ENCODE peak calls at places on chromosomes 16 and 17, in seven cellular contexts. M is right lobe of liver, S is heart left ventricle, O is esophagus squamous epithelium, G is stomach, A is transverse colon, N is IMR-90. T is an unnamed sample.

GRCh38 chr16:14358697-14359305 is 271.3 kb downstream of the PARN start:
- DNase-seq in G (no peak), M (no peak), S (no peak), A (no peak), N (no peak), O (no peak), T (no peak)

GRCh38 chr16:66661210-66661560 is 35.4 kb downstream of the CMTM4 start:
- DNase-seq in O (no peak), N (no peak), G (no peak), S (no peak), A (no peak), M (no peak), T (no peak)

GRCh38 chr16:4979164-4979563 is 21.0 kb downstream of the SEC14L5 start:
- DNase-seq in A (no peak), S (no peak), O (no peak), G (no peak), N (no peak), M (no peak), T (no peak)

GRCh38 chr17:71417142-71417541 is 703.7 kb upstream of the SOX9 start:
- DNase-seq in S (no peak), A (no peak), G (no peak), O (no peak), N (no peak), M (no peak), T (no peak)

GRCh38 chr16:50011707-50012106 is 13.3 kb upstream of the CNEP1R1 start:
- DNase-seq in G (no peak), M (no peak), A (no peak), O (no peak), S (no peak), N (no peak), T (no peak)

GRCh38 chr17:35313875-35314409 is 59.5 kb downstream of the SLFN11 start:
- DNase-seq in G (no peak), M (peak; percentile 34), S (peak; percentile 73), O (no peak), N (no peak), A (peak; percentile 14), T (no peak)

GRCh38 chr16:77657016-77657415 is 65.3 kb upstream of the NUDT7 start:
- DNase-seq in G (no peak), N (peak; percentile 13), M (no peak), A (no peak), S (no peak), O (no peak), T (peak; percentile 60)

GRCh38 chr17:80866050-80866793 is 125.4 kb upstream of the CHMP6 start:
- DNase-seq in O (no peak), A (peak; percentile 71), G (peak; percentile 62), M (peak; percentile 60), N (peak; percentile 69), S (peak; percentile 56), T (peak; percentile 47)

GRCh38 chr16:1188781-1189189 is 35.9 kb downstream of the CACNA1H start:
- DNase-seq in N (peak; percentile 30), A (peak; percentile 44), M (peak; percentile 55), O (no peak), S (peak; percentile 58), G (peak; percentile 58), T (peak; percentile 72)

GRCh38 chr17:5536831-5537230 is 47.5 kb downstream of the NLRP1 start:
- DNase-seq in N (no peak), G (no peak), M (no peak), A (no peak), S (no peak), O (no peak), T (no peak)

GRCh38 chr17:48244814-48245213 is 137.2 kb downstream of the SNX11 start:
- DNase-seq in M (no peak), S (no peak), N (no peak), G (no peak), A (no peak), O (no peak), T (no peak)

GRCh38 chr16:53234836-53235235 is 180.0 kb downstream of the CHD9 start:
- DNase-seq in N (no peak), S (no peak), M (no peak), O (no peak), G (no peak), A (no peak), T (no peak)

GRCh38 chr16:27230562-27230991 is 27.3 kb downstream of the KDM8 start:
- DNase-seq in N (no peak), A (peak; percentile 91), O (no peak), M (no peak), S (no peak), G (peak; percentile 76), T (peak; percentile 70)

GRCh38 chr17:3920940-3921852 is 4.9 kb upstream of the P2RX1 start:
- DNase-seq in A (no peak), M (no peak), G (peak; percentile 72), S (no peak), O (no peak), N (no peak), T (no peak)

GRCh38 chr16:24463196-24463945 is 76.0 kb upstream of the RBBP6 start:
- DNase-seq in G (no peak), A (no peak), M (no peak), O (no peak), S (no peak), N (no peak), T (peak; percentile 23)

GRCh38 chr16:25988089-25988488 is 296.3 kb downstream of the HS3ST4 start:
- DNase-seq in G (no peak), S (no peak), M (no peak), N (no peak), O (no peak), A (no peak), T (no peak)

GRCh38 chr16:77332792-77333191 is 102.0 kb downstream of the ADAMTS18 start:
- DNase-seq in O (no peak), G (no peak), S (no peak), M (no peak), N (no peak), A (no peak), T (no peak)

GRCh38 chr16:66478733-66479511 is 51.8 kb downstream of the BEAN1 start:
- DNase-seq in S (peak; percentile 76), G (peak; percentile 81), M (peak; percentile 78), A (peak; percentile 84), O (no peak), N (peak; percentile 40), T (peak; percentile 59)

GRCh38 chr17:31524926-31525800 is 133.7 kb downstream of the RAB11FIP4 start:
- DNase-seq in O (peak; percentile 26), A (peak; percentile 91), S (peak; percentile 81), M (peak; percentile 90), G (peak; percentile 95), N (peak; percentile 93), T (peak; percentile 85)
- TF ChIP-seq POLR2A in O (no peak), A (no peak), S (no peak), M (no peak), G (no peak), N (no peak), T (no peak)

DNA sequence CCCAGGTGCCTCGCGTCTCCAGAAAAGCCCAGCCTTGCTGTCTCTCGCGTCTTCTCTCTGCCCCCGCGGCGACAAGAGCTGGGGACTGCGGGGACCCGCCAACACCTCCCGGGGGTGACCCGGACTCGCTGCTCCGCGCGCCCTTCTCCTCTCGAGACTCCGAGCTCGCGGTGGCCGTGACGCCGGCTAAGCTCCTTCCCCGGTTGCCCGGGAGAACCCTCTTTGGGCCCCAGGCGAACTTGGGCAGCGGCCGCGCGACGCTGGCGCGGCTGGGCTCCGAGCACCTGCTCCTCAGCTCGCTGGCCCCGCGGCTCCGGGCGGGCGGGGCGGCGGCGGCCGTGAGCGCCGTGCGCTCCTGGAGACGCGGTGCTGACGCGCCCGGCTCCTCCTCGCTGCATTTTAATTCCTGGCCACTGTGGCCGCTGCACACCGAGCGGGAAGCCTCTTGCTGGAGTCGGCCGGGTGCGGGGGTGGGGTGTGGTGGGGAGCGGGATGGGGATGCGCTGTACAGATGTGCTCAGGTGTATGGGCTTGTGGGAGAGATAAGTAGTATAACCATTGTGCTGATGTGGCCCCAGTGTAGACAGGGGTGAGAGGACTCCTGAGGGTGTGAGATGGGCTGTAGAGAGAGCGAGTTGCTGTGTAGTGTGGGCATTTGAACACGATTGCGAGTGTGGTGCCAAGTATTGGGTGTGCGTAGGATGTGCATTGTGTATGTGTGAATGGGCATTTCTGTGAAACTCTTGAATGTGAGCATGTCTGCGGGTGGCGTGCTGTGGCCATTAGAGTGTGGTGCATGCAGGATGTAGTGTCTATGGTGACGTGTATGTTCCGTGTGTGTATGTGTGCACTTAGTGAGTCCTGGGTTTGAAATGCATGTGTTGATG is at the start of gene ASIC2:
- DNase-seq in N (peak; percentile 4), S (no peak), M (no peak), O (no peak), A (peak; percentile 18), G (no peak), T (no peak)
- TF ChIP-seq POLR2A in N (no peak), S (no peak), M (no peak), O (no peak), A (no peak), G (no peak), T (no peak)

GRCh38 chr17:1070411-1070810 is 73.5 kb downstream of the TIMM22 start:
- DNase-seq in M (no peak), N (no peak), S (no peak), A (no peak), O (no peak), G (no peak), T (no peak)

GRCh38 chr17:1071103-1071825 is 74.3 kb downstream of the TIMM22 start:
- DNase-seq in A (no peak), O (no peak), S (no peak), M (no peak), G (no peak), N (no peak), T (no peak)

GRCh38 chr17:1068356-1068755 is 71.4 kb downstream of the TIMM22 start:
- DNase-seq in A (no peak), G (no peak), M (no peak), S (no peak), N (no peak), O (no peak), T (no peak)

GRCh38 chr17:1069847-1070246 is 72.9 kb downstream of the TIMM22 start:
- DNase-seq in G (no peak), S (no peak), A (no peak), M (no peak), O (no peak), N (no peak), T (no peak)

GRCh38 chr17:1067282-1067956 is 70.5 kb downstream of the TIMM22 start:
- DNase-seq in M (no peak), G (peak; percentile 54), S (peak; percentile 79), O (no peak), N (no peak), A (no peak), T (no peak)
- TF ChIP-seq POLR2A in M (no peak), G (no peak), S (no peak), O (no peak), N (no peak), A (no peak), T (no peak)

GRCh38 chr17:83189013-83189672 is 109.7 kb downstream of the METRNL start:
- DNase-seq in O (no peak), S (peak; percentile 25), N (no peak), M (peak; percentile 13), A (no peak), G (no peak), T (no peak)

GRCh38 chr17:83186751-83187421 is 107.5 kb downstream of the METRNL start:
- DNase-seq in M (no peak), O (no peak), S (no peak), N (no peak), G (no peak), A (no peak), T (no peak)

GRCh38 chr17:83186226-83186625 is 106.8 kb downstream of the METRNL start:
- DNase-seq in M (peak; percentile 15), G (no peak), A (no peak), O (no peak), S (no peak), N (no peak), T (peak; percentile 58)

GRCh38 chr17:83189673-83190385 is 110.4 kb downstream of the METRNL start:
- DNase-seq in G (peak; percentile 78), O (no peak), S (peak; percentile 47), A (no peak), N (peak; percentile 90), M (peak; percentile 11), T (no peak)

GRCh38 chr17:83187782-83188311 is 108.4 kb downstream of the METRNL start:
- DNase-seq in G (no peak), N (no peak), A (no peak), S (no peak), M (no peak), O (no peak), T (no peak)
- TF ChIP-seq POLR2A in G (no peak), N (no peak), A (no peak), S (no peak), M (no peak), O (no peak), T (no peak)